ENCODE peak calls at places on chromosomes 12 and 14, in four cellular contexts. One of them, this sample, is unnamed.

GRCh38 chr14:90374813-90375212 is 22.0 kb upstream of the CALM1 start:
- DNase-seq in left colon: no peak
- DNase-seq in stimulated activated CD4-positive, alpha-beta T cell treated with anti-CD3 and anti-CD28 coated beads, Interleukin-4, amount 100 ng/mL, for 48 hours: no peak
- DNase-seq in LHCN-M2: no peak
- DNase-seq in this sample: no peak

GRCh38 chr14:104994988-104995387 is 9.4 kb downstream of the CLBA1 start:
- DNase-seq in left colon: no peak
- DNase-seq in stimulated activated CD4-positive, alpha-beta T cell treated with anti-CD3 and anti-CD28 coated beads, Interleukin-4, amount 100 ng/mL, for 48 hours: no peak
- DNase-seq in LHCN-M2: peak
- DNase-seq in this sample: no peak

GRCh38 chr12:113852695-113853490 is 113.2 kb downstream of the RBM19 start:
- DNase-seq in left colon: no peak
- DNase-seq in stimulated activated CD4-positive, alpha-beta T cell treated with anti-CD3 and anti-CD28 coated beads, Interleukin-4, amount 100 ng/mL, for 48 hours: no peak
- DNase-seq in LHCN-M2: peak
- DNase-seq in this sample: no peak

GRCh38 chr12:124835652-124836410 is 27.8 kb downstream of the SCARB1 start:
- DNase-seq in left colon: no peak
- DNase-seq in stimulated activated CD4-positive, alpha-beta T cell treated with anti-CD3 and anti-CD28 coated beads, Interleukin-4, amount 100 ng/mL, for 48 hours: no peak
- DNase-seq in LHCN-M2: no peak
- DNase-seq in this sample: no peak

GRCh38 chr12:116861331-116861730 is 19.9 kb downstream of the HRK start:
- DNase-seq in left colon: no peak
- DNase-seq in stimulated activated CD4-positive, alpha-beta T cell treated with anti-CD3 and anti-CD28 coated beads, Interleukin-4, amount 100 ng/mL, for 48 hours: no peak
- DNase-seq in LHCN-M2: peak
- DNase-seq in this sample: peak

GRCh38 chr12:126139355-126139754 is 1074.1 kb downstream of the AACS start:
- DNase-seq in left colon: no peak
- DNase-seq in stimulated activated CD4-positive, alpha-beta T cell treated with anti-CD3 and anti-CD28 coated beads, Interleukin-4, amount 100 ng/mL, for 48 hours: no peak
- DNase-seq in LHCN-M2: no peak
- DNase-seq in this sample: no peak

GRCh38 chr14:93280743-93281142 is 52.1 kb downstream of the BTBD7 start:
- DNase-seq in left colon: no peak
- DNase-seq in stimulated activated CD4-positive, alpha-beta T cell treated with anti-CD3 and anti-CD28 coated beads, Interleukin-4, amount 100 ng/mL, for 48 hours: no peak
- DNase-seq in LHCN-M2: no peak
- DNase-seq in this sample: no peak

GRCh38 chr12:58711968-58712367 is 208.3 kb downstream of the LRIG3 start:
- DNase-seq in left colon: no peak
- DNase-seq in stimulated activated CD4-positive, alpha-beta T cell treated with anti-CD3 and anti-CD28 coated beads, Interleukin-4, amount 100 ng/mL, for 48 hours: no peak
- DNase-seq in LHCN-M2: peak
- DNase-seq in this sample: no peak

This sample was measured in GM18507.